ENCODE peak calls at places on chromosome 9, in four cellular contexts. M is HCT116, B is A549, S is uterus. Z is an unnamed sample.

GRCh38 chr9:87816041-87816440 is 66.6 kb upstream of the SPATA31E1 start:
- DNase-seq in S (no peak), M (no peak), B (no peak), Z (no peak)

GRCh38 chr9:25742241-25742640 is 64.0 kb upstream of the TUSC1 start:
- DNase-seq in M (no peak), S (no peak), B (no peak), Z (no peak)

GRCh38 chr9:124454791-124455443 is 4.7 kb downstream of the ADGRD2 start:
- DNase-seq in M (no peak), B (no peak), S (no peak), Z (no peak)

GRCh38 chr9:121833061-121833460 is 181.6 kb downstream of the DAB2IP start:
- DNase-seq in S (peak; percentile 8), M (no peak), B (no peak), Z (no peak)

GRCh38 chr9:82412586-82412985 is 424.0 kb downstream of the SPATA31D1 start:
- DNase-seq in M (no peak), S (no peak), B (no peak), Z (no peak)

GRCh38 chr9:14661421-14662059 is 31.7 kb downstream of the ZDHHC21 start:
- DNase-seq in M (no peak), B (no peak), S (no peak), Z (no peak)

GRCh38 chr9:91340395-91340794 is 21.3 kb downstream of the AUH start:
- DNase-seq in M (no peak), B (no peak), S (no peak), Z (no peak)

GRCh38 chr9:124505901-124506346 is 1.3 kb downstream of the NR5A1 start:
- DNase-seq in M (no peak), B (no peak), S (no peak), Z (no peak)

GRCh38 chr9:127388856-127389238 is 8.1 kb upstream of the SLC2A8 start:
- DNase-seq in B (no peak), M (no peak), S (no peak), Z (no peak)

GRCh38 chr9:97557606-97558095 is 56.2 kb downstream of the TMOD1 start:
- DNase-seq in M (no peak), B (no peak), S (peak; percentile 92), Z (peak; percentile 84)
- TF ChIP-seq POLR2A in M (no peak), B (no peak), S (peak; percentile 28), Z (peak; percentile 57)

DNA sequence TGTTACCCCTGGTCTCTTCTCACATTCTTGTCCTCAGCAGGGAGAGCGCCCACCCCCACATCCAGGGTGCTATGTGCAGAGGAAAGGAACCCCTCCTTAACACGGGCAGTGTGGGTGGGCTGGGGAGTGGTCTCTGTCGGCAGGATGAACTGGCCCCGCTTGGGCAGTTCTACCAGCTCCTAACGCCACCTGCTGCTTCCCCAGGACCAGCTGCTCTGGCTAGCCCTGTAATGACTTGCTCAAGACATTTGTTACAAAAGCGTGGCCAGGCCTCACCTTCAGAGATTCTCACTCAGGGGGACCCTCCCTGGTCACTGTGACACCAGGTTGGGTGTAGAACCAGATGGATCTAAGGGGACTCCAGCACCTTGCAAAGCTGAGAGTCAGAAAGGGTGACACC is 82.4 kb downstream of the HMCN2 start:
- DNase-seq in B (no peak), M (no peak), S (no peak), Z (no peak)
- TF ChIP-seq CTCF in B (no peak), M (no peak), S (no peak), Z (no peak)

DNA sequence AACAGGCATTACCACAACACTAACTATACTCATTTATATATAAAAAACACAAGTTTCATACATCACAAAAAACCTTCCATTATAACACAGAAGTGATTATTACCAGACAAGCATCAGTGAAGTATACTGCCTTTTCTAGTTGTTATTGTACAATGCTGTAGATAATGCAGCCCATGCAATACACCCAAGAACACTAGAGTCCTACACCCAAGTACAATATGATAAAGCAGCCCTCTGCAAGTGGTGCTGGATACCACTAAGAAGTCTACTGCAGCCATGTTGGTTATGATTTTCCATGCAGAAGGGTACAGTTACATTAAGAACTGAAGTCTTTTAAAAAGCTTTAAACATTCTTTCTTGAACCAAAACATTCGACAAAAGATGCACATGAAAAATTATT is 10.3 kb downstream of the ZFAND5 start:
- DNase-seq in S (no peak), B (no peak), M (no peak), Z (no peak)
- TF ChIP-seq POLR2A in S (no peak), B (no peak), M (no peak), Z (no peak)

DNA sequence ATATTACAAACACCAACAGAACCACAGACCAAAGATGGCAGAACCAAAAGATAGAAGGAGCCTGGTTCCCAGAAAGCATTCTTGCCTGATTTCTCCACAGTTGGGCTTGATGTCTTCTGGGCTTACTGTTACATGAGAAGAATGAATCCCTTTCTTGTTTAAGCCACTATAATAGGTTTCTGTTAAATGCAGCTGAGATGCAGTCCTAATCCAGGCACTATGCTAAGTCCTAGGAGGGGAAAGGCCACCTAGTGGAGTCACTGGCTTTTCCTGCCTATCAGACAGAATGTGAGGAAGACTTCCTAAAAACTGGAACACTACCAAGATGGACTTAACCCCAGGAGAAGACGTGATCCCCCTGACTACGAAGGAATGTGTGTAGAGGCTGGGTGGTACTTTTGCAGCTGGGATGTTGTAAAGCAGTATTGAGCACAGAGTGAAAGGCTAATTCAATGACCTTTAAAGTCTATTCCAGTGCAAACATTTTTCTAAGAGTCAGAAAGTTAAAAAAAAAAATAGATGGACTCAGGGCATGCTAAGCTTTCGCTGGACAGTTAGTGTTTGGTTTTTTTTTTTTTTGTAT is 34.3 kb upstream of the FSD1L start:
- DNase-seq in B (peak; percentile 29), S (no peak), M (peak; percentile 33), Z (no peak)
- TF ChIP-seq CTCF in B (peak; percentile 41), S (peak; percentile 27), M (peak; percentile 39), Z (no peak)

DNA sequence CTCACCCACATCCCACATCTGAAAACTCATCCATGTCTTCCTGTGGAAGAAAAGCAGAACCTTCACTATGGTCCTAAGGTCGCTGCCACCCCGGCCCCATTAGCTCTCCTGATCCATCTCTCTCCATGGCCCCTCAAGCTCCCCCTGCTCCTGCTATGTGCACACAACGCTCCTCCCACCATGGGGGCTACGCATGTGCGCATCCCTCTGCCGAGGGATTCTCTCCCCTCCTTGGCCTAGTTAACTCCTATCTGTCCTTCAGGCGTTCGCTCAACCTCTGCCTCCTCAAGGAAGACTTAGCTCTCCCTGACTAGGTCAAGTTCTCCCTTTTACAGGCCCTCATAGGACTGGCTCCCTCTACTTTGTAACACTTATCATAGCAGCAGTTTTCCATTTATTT is 9.8 kb downstream of the AKNA start:
- DNase-seq in M (no peak), B (no peak), S (no peak), Z (no peak)
- TF ChIP-seq POLR2A in M (no peak), B (no peak), S (no peak), Z (no peak)

Z was measured in adrenal gland.